ENCODE peak calls at places on chromosomes 1 and 21, in five cellular contexts. W is fibroblast of lung, P is lower leg skin, J is adipocyte, Q is NCI-H345. S is an unnamed sample.

GRCh38 chr1:40784141-40784770 is 669 bp downstream of the KCNQ4 start:
- DNase-seq in W (no peak), P (no peak), J (peak; percentile 25), Q (peak; percentile 7), S (peak; percentile 41)

GRCh38 chr1:212354464-212354863 is 60.2 kb downstream of the PACC1 start:
- DNase-seq in W (no peak), P (no peak), J (no peak), Q (no peak), S (no peak)

GRCh38 chr21:46079357-46080170 is 18.3 kb upstream of the COL6A2 start:
- DNase-seq in W (peak; percentile 65), P (peak; percentile 40), J (peak; percentile 91), Q (no peak), S (peak; percentile 72)

GRCh38 chr1:1187938-1188337 is 14.3 kb downstream of the TTLL10 start:
- DNase-seq in W (peak; percentile 71), P (no peak), J (peak; percentile 39), Q (no peak), S (no peak)

GRCh38 chr1:231940721-231941120 is 314.1 kb downstream of the DISC1 start:
- DNase-seq in W (no peak), P (no peak), J (no peak), Q (peak; percentile 64), S (no peak)

GRCh38 chr1:214427871-214428277 is 123.5 kb downstream of the PTPN14 start:
- DNase-seq in W (peak; percentile 90), P (no peak), J (peak; percentile 49), Q (no peak), S (peak; percentile 84)

GRCh38 chr1:110307239-110307974 is 31.8 kb upstream of the RBM15 start:
- DNase-seq in W (no peak), P (no peak), J (no peak), Q (no peak), S (no peak)

GRCh38 chr1:175683491-175684175 is 59.8 kb downstream of the TNR start:
- DNase-seq in W (no peak), P (no peak), J (no peak), Q (no peak), S (no peak)

GRCh38 chr1:214939180-214939579 is 143.4 kb upstream of the KCNK2 start:
- DNase-seq in W (no peak), P (no peak), J (no peak), Q (no peak), S (no peak)

GRCh38 chr1:6577831-6578525 is 1.8 kb upstream of the ZBTB48 start:
- DNase-seq in W (no peak), P (no peak), J (no peak), Q (no peak), S (no peak)

GRCh38 chr1:21311016-21311415 is 20.8 kb upstream of the ECE1 start:
- DNase-seq in W (no peak), P (no peak), J (peak; percentile 33), Q (no peak), S (peak; percentile 58)

GRCh38 chr1:21935393-21935804 is 1.7 kb downstream of the HSPG2 start:
- DNase-seq in W (no peak), P (no peak), J (peak; percentile 68), Q (no peak), S (peak; percentile 62)

GRCh38 chr21:35424122-35424521 is 375.0 kb upstream of the RUNX1 start:
- DNase-seq in W (no peak), P (no peak), J (no peak), Q (no peak), S (no peak)

GRCh38 chr1:230909974-230910754 is 41.8 kb upstream of the C1orf198 start:
- DNase-seq in W (no peak), P (no peak), J (no peak), Q (no peak), S (peak; percentile 40)

GRCh38 chr1:183180634-183181056 is 5.4 kb upstream of the LAMC2 start:
- DNase-seq in W (peak; percentile 49), P (peak; percentile 47), J (peak; percentile 87), Q (no peak), S (peak; percentile 88)

GRCh38 chr1:63454269-63454668 is 68.8 kb downstream of the ITGB3BP start:
- DNase-seq in W (peak; percentile 65), P (no peak), J (peak; percentile 68), Q (no peak), S (peak; percentile 7)

GRCh38 chr1:39491146-39491921 is at the start of gene BMP8A:
- DNase-seq in W (no peak), P (no peak), J (peak; percentile 78), Q (peak; percentile 81), S (peak; percentile 77)

GRCh38 chr1:23433122-23433521 is 8.6 kb upstream of the TCEA3 start:
- DNase-seq in W (no peak), P (no peak), J (no peak), Q (no peak), S (no peak)

GRCh38 chr1:5765997-5766913 is 226.0 kb downstream of the NPHP4 start:
- DNase-seq in W (no peak), P (no peak), J (no peak), Q (no peak), S (no peak)

GRCh38 chr1:169858467-169858866 is 35.2 kb downstream of the SCYL3 start:
- DNase-seq in W (peak; percentile 45), P (no peak), J (peak; percentile 22), Q (no peak), S (peak; percentile 51)

GRCh38 chr1:108532730-108533129 is 27.2 kb upstream of the EEIG2 start:
- DNase-seq in W (no peak), P (no peak), J (no peak), Q (no peak), S (no peak)

GRCh38 chr1:220881918-220882891 is 3.0 kb downstream of the HLX start:
- DNase-seq in W (peak; percentile 82), P (no peak), J (peak; percentile 67), Q (no peak), S (no peak)

GRCh38 chr1:86194491-86195034 is 38.0 kb upstream of the COL24A1 start:
- DNase-seq in W (peak; percentile 21), P (no peak), J (peak; percentile 10), Q (no peak), S (peak; percentile 75)